ENCODE peak calls at places on chromosome 1, in ten cellular contexts. T is colonic mucosa; Q is neuronal stem cell; G is CD4-positive, CD25-positive, alpha-beta regulatory T cell; U is heart right ventricle; F is lower lobe of right lung; H is CD4-positive, alpha-beta memory T cell; Y is heart left ventricle; R is H1; N is GM23248. P is an unnamed sample.

GRCh38 chr1:15337656-15338402 is 71.9 kb upstream of the EFHD2 start:
- DNase-seq in T (peak; percentile 18), Q (no peak), G (no peak), U (no peak), F (peak; percentile 37), H (no peak), Y (no peak), R (no peak), N (peak; percentile 95), P (peak; percentile 53)

GRCh38 chr1:207304710-207305151 is 16.7 kb upstream of the CD55 start:
- DNase-seq in T (no peak), Q (no peak), G (no peak), U (no peak), F (no peak), H (no peak), Y (no peak), R (no peak), N (no peak), P (no peak)

GRCh38 chr1:227316456-227316855 is 1.8 kb downstream of the CDC42BPA start:
- DNase-seq in T (no peak), Q (no peak), G (no peak), U (no peak), F (no peak), H (no peak), Y (no peak), R (no peak), N (no peak), P (no peak)

GRCh38 chr1:179883739-179884138 is 1.7 kb downstream of the TOR1AIP1 start:
- DNase-seq in T (no peak), Q (no peak), G (peak; percentile 67), U (no peak), F (no peak), H (peak; percentile 70), Y (no peak), R (no peak), N (peak; percentile 33), P (no peak)

GRCh38 chr1:228096416-228097332 is 6.5 kb downstream of the C1orf35 start:
- DNase-seq in T (no peak), Q (no peak), G (no peak), U (no peak), F (no peak), H (no peak), Y (no peak), R (no peak), N (no peak), P (peak; percentile 22)

GRCh38 chr1:63663301-63663700 is 70.1 kb downstream of the PGM1 start:
- DNase-seq in T (no peak), Q (no peak), G (no peak), U (no peak), F (no peak), H (no peak), Y (no peak), R (no peak), N (peak; percentile 73), P (no peak)

GRCh38 chr1:230087034-230087721 is 20.1 kb downstream of the GALNT2 start:
- DNase-seq in T (no peak), Q (no peak), G (no peak), U (no peak), F (no peak), H (no peak), Y (no peak), R (no peak), N (no peak), P (no peak)

GRCh38 chr1:115322631-115323030 is 15.4 kb downstream of the NGF start:
- DNase-seq in T (no peak), Q (no peak), G (no peak), U (no peak), F (no peak), H (no peak), Y (no peak), R (no peak), N (peak; percentile 60), P (no peak)

GRCh38 chr1:16430598-16430997 is 6.6 kb downstream of the SPATA21 start:
- DNase-seq in T (no peak), Q (no peak), G (no peak), U (no peak), F (no peak), H (no peak), Y (no peak), R (no peak), N (no peak), P (no peak)

GRCh38 chr1:214404571-214405213 is 123.7 kb downstream of the SMYD2 start:
- DNase-seq in T (no peak), Q (no peak), G (no peak), U (no peak), F (no peak), H (no peak), Y (no peak), R (no peak), N (no peak), P (no peak)

DNA sequence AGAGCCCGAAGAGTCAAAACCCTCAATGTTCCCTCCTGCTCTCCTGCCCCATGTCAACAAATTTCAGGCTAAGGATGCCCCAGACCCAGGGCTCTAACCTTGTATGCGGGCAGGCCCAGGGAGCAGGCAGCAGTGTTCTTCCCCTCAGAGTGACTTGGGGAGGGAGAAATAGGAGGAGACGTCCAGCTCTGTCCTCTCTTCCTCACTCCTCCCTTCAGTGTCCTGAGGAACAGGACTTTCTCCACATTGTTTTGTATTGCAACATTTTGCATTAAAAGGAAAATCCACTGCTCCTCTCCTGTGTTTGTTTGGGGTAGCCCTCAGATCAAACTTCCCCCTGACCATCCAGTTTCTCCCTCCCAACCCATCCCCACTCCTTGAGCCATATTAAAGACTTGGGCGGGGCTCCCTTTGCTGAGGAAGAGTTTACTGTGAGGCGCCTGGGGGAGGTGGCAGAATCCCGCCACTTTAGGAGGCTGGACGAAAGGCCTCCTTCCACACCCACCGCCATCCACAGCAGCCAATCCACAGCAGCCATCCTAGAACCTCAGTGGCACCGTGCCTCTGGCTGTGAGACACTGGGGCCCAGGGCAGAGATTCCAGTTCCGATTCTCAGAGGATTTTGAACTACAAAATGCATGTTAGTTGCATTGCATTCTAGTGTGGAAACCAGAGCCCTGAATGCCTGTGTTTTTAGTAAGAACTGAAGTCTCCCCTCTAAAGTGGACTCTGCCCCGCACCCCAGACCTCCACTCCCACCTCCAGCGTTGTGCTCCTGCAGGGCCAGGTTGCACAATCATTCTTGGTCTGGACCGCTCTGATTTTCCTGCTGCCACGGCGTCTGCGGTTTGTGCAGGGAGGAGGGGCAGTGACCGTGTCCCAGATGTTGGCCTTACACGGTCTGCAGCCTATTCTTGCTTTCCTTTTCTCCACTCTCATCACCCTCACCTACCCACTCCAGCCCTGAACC is 3.0 kb downstream of the OLFML3 start:
- DNase-seq in T (peak; percentile 56), Q (no peak), G (no peak), U (peak; percentile 54), F (no peak), H (no peak), Y (peak; percentile 57), R (no peak), N (peak; percentile 95), P (peak; percentile 74)
- H3K4me1 ChIP-seq in T (peaks cover 5% of the 10 kb centered on the region), Q (peaks cover 21% of the 10 kb centered on the region), G (no peaks in the 10 kb centered on the region), U (peaks cover 18% of the 10 kb centered on the region), F (peaks cover 47% of the 10 kb centered on the region), H (no peaks in the 10 kb centered on the region), Y (no peaks in the 10 kb centered on the region), R (peaks cover 9% of the 10 kb centered on the region), N (peaks cover 61% of the 10 kb centered on the region), P (peaks cover 11% of the 10 kb centered on the region)

GRCh38 chr1:196607940-196608339 is 300 bp downstream of the KCNT2 start:
- DNase-seq in T (no peak), Q (no peak), G (no peak), U (no peak), F (no peak), H (no peak), Y (no peak), R (no peak), N (peak; percentile 23), P (no peak)
- H3K27ac ChIP-seq in T (peak overlapping the region; percentile 37), Q (peak overlapping the region; percentile 96), G (no peak overlapping the region), U (peak overlapping the region; percentile 73), F (peak overlapping the region; percentile 63), H (no peak overlapping the region), Y (peak overlapping the region; percentile 47), R (peak overlapping the region; percentile 85), N (no peak overlapping the region), P (no peak overlapping the region)

GRCh38 chr1:221608835-221609320 is 133.0 kb downstream of the DUSP10 start:
- DNase-seq in T (no peak), Q (no peak), G (no peak), U (no peak), F (no peak), H (no peak), Y (no peak), R (no peak), N (no peak), P (no peak)

GRCh38 chr1:221602866-221603265 is 139.0 kb downstream of the DUSP10 start:
- DNase-seq in T (no peak), Q (no peak), G (no peak), U (no peak), F (no peak), H (no peak), Y (no peak), R (no peak), N (peak; percentile 64), P (no peak)

GRCh38 chr1:221604948-221605347 is 136.9 kb downstream of the DUSP10 start:
- DNase-seq in T (no peak), Q (no peak), G (no peak), U (no peak), F (no peak), H (no peak), Y (no peak), R (no peak), N (no peak), P (no peak)

GRCh38 chr1:221605569-221605968 is 136.3 kb downstream of the DUSP10 start:
- DNase-seq in T (no peak), Q (no peak), G (no peak), U (no peak), F (no peak), H (no peak), Y (no peak), R (no peak), N (no peak), P (no peak)

DNA sequence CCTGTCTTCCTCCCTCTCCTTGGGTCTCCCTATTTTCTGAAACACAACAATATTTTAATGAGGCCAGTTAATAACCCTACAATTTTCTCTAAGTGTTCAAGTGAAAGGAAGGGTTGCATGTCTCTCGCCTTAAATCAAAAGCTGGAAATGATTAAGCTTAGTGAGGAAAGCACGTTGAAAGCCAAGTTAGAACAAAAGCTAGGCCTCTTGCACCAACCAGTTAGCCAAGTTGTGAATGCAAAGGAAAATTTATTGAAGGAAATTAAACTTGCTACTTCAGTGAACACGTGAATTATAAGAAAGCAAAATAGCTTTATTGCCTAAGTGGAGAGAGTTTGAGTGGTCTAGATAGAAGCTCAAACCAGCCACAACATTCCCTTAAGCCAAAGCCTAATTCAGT is 135.7 kb downstream of the DUSP10 start:
- DNase-seq in T (no peak), Q (no peak), G (no peak), U (no peak), F (no peak), H (no peak), Y (no peak), R (no peak), N (no peak), P (no peak)
- H3K4me1 ChIP-seq in T (no peaks in the 10 kb centered on the region), Q (no peaks in the 10 kb centered on the region), G (no peaks in the 10 kb centered on the region), U (no peaks in the 10 kb centered on the region), F (no peaks in the 10 kb centered on the region), H (no peaks in the 10 kb centered on the region), Y (no peaks in the 10 kb centered on the region), R (no peaks in the 10 kb centered on the region), N (peaks cover 11% of the 10 kb centered on the region), P (no peaks in the 10 kb centered on the region)

GRCh38 chr1:18907914-18908845 is 5.8 kb upstream of the ALDH4A1 start:
- DNase-seq in T (no peak), Q (no peak), G (no peak), U (no peak), F (no peak), H (no peak), Y (no peak), R (no peak), N (no peak), P (peak; percentile 86)
- H3K27ac ChIP-seq in T (no peak overlapping the region), Q (no peak overlapping the region), G (peak overlapping the region; percentile 43), U (peak overlapping the region; percentile 66), F (peak overlapping the region; percentile 78), H (no peak overlapping the region), Y (peak overlapping the region; percentile 69), R (no peak overlapping the region), N (no peak overlapping the region), P (peak overlapping the region; percentile 88)

GRCh38 chr1:234498448-234499118 is 19.6 kb upstream of the TARBP1 start:
- DNase-seq in T (no peak), Q (no peak), G (no peak), U (no peak), F (no peak), H (no peak), Y (no peak), R (no peak), N (no peak), P (no peak)
- H3K4me1 ChIP-seq in T (no peaks in the 10 kb centered on the region), Q (peaks cover 16% of the 10 kb centered on the region), G (peaks cover 4% of the 10 kb centered on the region), U (peaks cover 4% of the 10 kb centered on the region), F (peaks cover 32% of the 10 kb centered on the region), H (peaks cover 11% of the 10 kb centered on the region), Y (no peaks in the 10 kb centered on the region), R (no peaks in the 10 kb centered on the region), N (peaks cover 50% of the 10 kb centered on the region), P (peaks cover 13% of the 10 kb centered on the region)

P was measured in left lung.